ENCODE peak calls at places on chromosomes 1 and 21, in six cellular contexts. D is ACHN; S is midbrain; J is activated CD4-positive, alpha-beta T cell treated with anti-CD3 and anti-CD28 coated beads for 24 hours; U is stimulated activated CD8-positive, alpha-beta memory T cell treated with anti-CD3 and anti-CD28 coated beads, Interleukin-15, amount 100 ng/mL, for 24 hours; W is Daoy. X is an unnamed sample.

GRCh38 chr1:179231923-179232322 is 2.4 kb upstream of the ABL2 start:
- DNase-seq in S (no peak), J (no peak), W (peak), D (no peak), U (no peak), X (peak)

GRCh38 chr21:44497641-44498243 is 42.3 kb downstream of the KRTAP10-1 start:
- DNase-seq in J (no peak), U (no peak), W (no peak), S (no peak), D (no peak), X (no peak)

GRCh38 chr1:168098534-168099313 is 38.0 kb downstream of the GPR161 start:
- DNase-seq in S (no peak), U (no peak), J (no peak), D (no peak), W (no peak), X (no peak)

GRCh38 chr1:116494351-116494692 is 76.5 kb downstream of the CD58 start:
- DNase-seq in S (no peak), U (no peak), J (no peak), D (no peak), W (no peak), X (no peak)

GRCh38 chr21:29433366-29434059 is 134.8 kb downstream of the BACH1 start:
- DNase-seq in W (no peak), U (no peak), D (no peak), S (no peak), J (no peak), X (no peak)

GRCh38 chr1:25106352-25106751 is 126.0 kb downstream of the SYF2 start:
- DNase-seq in J (no peak), D (no peak), U (no peak), W (no peak), S (no peak), X (no peak)

GRCh38 chr1:45225598-45225997 is 19.2 kb upstream of the ZSWIM5 start:
- DNase-seq in U (no peak), J (no peak), S (no peak), W (no peak), D (no peak), X (no peak)

GRCh38 chr1:41444246-41444645 is 40.2 kb downstream of the EDN2 start:
- DNase-seq in D (no peak), S (no peak), W (no peak), J (no peak), U (no peak), X (no peak)

GRCh38 chr21:41664881-41665765 is 101.7 kb downstream of the RIPK4 start:
- DNase-seq in W (peak), U (no peak), D (no peak), J (no peak), S (no peak), X (peak)